ENCODE peak calls at places on chromosome 10, in nine cellular contexts. C, N, H, O, I, T, F, A and U are unnamed samples.

GRCh38 chr10:74792726-74793125 is 33.7 kb upstream of the KAT6B start:
- DNase-seq in C (no peak), N (no peak), H (no peak), O (no peak), I (no peak), T (no peak), F (no peak), A (no peak), U (no peak)

GRCh38 chr10:78932084-78932386 is 136.7 kb upstream of the ZMIZ1 start:
- DNase-seq in C (no peak), N (no peak), H (no peak), O (no peak), I (no peak), T (no peak), F (no peak), A (no peak), U (no peak)

GRCh38 chr10:234708-235406 is 99.6 kb downstream of the ZMYND11 start:
- DNase-seq in C (no peak), N (no peak), H (no peak), O (no peak), I (no peak), T (no peak), F (no peak), A (no peak), U (no peak)

GRCh38 chr10:132575320-132576201 is 38.0 kb downstream of the INPP5A start:
- DNase-seq in C (no peak), N (no peak), H (peak), O (no peak), I (peak), T (no peak), F (no peak), A (peak), U (no peak)

GRCh38 chr10:13046861-13047528 is 45.5 kb upstream of the CCDC3 start:
- DNase-seq in C (no peak), N (no peak), H (no peak), O (no peak), I (no peak), T (no peak), F (no peak), A (no peak), U (peak)

GRCh38 chr10:29926649-29927048 is 132.7 kb downstream of the JCAD start:
- DNase-seq in C (no peak), N (no peak), H (no peak), O (no peak), I (no peak), T (no peak), F (no peak), A (no peak), U (no peak)

GRCh38 chr10:112435013-112435619 is 11.6 kb downstream of the ZDHHC6 start:
- DNase-seq in C (no peak), N (no peak), H (peak), O (no peak), I (no peak), T (no peak), F (peak), A (no peak), U (no peak)

GRCh38 chr10:61898435-61898778 is 3.1 kb upstream of the ARID5B start:
- DNase-seq in C (no peak), N (no peak), H (peak), O (peak), I (no peak), T (no peak), F (no peak), A (no peak), U (no peak)

GRCh38 chr10:60821661-60822060 is 43.4 kb downstream of the CDK1 start:
- DNase-seq in C (no peak), N (no peak), H (no peak), O (no peak), I (no peak), T (no peak), F (no peak), A (no peak), U (no peak)

GRCh38 chr10:127227027-127227426 is 30.6 kb upstream of the INSYN2A start:
- DNase-seq in C (no peak), N (no peak), H (no peak), O (no peak), I (no peak), T (no peak), F (no peak), A (no peak), U (no peak)

GRCh38 chr10:13784067-13784466 is 197.3 kb downstream of the PRPF18 start:
- DNase-seq in C (no peak), N (peak), H (peak), O (no peak), I (no peak), T (no peak), F (no peak), A (peak), U (no peak)